ENCODE peak calls at places on chromosomes 12 and 14, in six cellular contexts. One of them, this sample, is unnamed.

GRCh38 chr14:62209287-62209899 is 447.2 kb downstream of the SNAPC1 start:
- DNase-seq in ELR: peak; percentile 85
- DNase-seq in ovary: no peak
- DNase-seq in stimulated activated CD8-positive, alpha-beta memory T cell treated with anti-CD3 and anti-CD28 coated beads, Interleukin-15, amount 100 ng/mL, for 4 hours: no peak
- DNase-seq in stomach: no peak
- DNase-seq in heart right ventricle: no peak
- DNase-seq in this sample: peak; percentile 95

GRCh38 chr12:128314611-128315010 is 47.6 kb downstream of the TMEM132C start:
- DNase-seq in ELR: no peak
- DNase-seq in ovary: no peak
- DNase-seq in stimulated activated CD8-positive, alpha-beta memory T cell treated with anti-CD3 and anti-CD28 coated beads, Interleukin-15, amount 100 ng/mL, for 4 hours: no peak
- DNase-seq in stomach: no peak
- DNase-seq in heart right ventricle: no peak
- DNase-seq in this sample: no peak

GRCh38 chr14:22478670-22479069 is 110.4 kb downstream of the DAD1 start:
- DNase-seq in ELR: no peak
- DNase-seq in ovary: peak; percentile 47
- DNase-seq in stimulated activated CD8-positive, alpha-beta memory T cell treated with anti-CD3 and anti-CD28 coated beads, Interleukin-15, amount 100 ng/mL, for 4 hours: no peak
- DNase-seq in stomach: no peak
- DNase-seq in heart right ventricle: peak; percentile 53
- DNase-seq in this sample: no peak

GRCh38 chr12:121391619-121392324 is 8.1 kb upstream of the RNF34 start:
- DNase-seq in ELR: peak; percentile 35
- DNase-seq in ovary: no peak
- DNase-seq in stimulated activated CD8-positive, alpha-beta memory T cell treated with anti-CD3 and anti-CD28 coated beads, Interleukin-15, amount 100 ng/mL, for 4 hours: no peak
- DNase-seq in stomach: peak; percentile 33
- DNase-seq in heart right ventricle: peak; percentile 14
- DNase-seq in this sample: no peak

GRCh38 chr12:63862187-63863107 is 17.9 kb downstream of the SRGAP1 start:
- DNase-seq in ELR: peak; percentile 29
- DNase-seq in ovary: no peak
- DNase-seq in stimulated activated CD8-positive, alpha-beta memory T cell treated with anti-CD3 and anti-CD28 coated beads, Interleukin-15, amount 100 ng/mL, for 4 hours: no peak
- DNase-seq in stomach: peak; percentile 62
- DNase-seq in heart right ventricle: peak; percentile 41
- DNase-seq in this sample: peak; percentile 25

GRCh38 chr12:31558521-31558920 is 32.4 kb downstream of the DENND5B start:
- DNase-seq in ELR: peak; percentile 63
- DNase-seq in ovary: no peak
- DNase-seq in stimulated activated CD8-positive, alpha-beta memory T cell treated with anti-CD3 and anti-CD28 coated beads, Interleukin-15, amount 100 ng/mL, for 4 hours: no peak
- DNase-seq in stomach: no peak
- DNase-seq in heart right ventricle: no peak
- DNase-seq in this sample: peak; percentile 37

GRCh38 chr12:25855716-25856115 is 102.8 kb upstream of the RASSF8 start:
- DNase-seq in ELR: no peak
- DNase-seq in ovary: no peak
- DNase-seq in stimulated activated CD8-positive, alpha-beta memory T cell treated with anti-CD3 and anti-CD28 coated beads, Interleukin-15, amount 100 ng/mL, for 4 hours: no peak
- DNase-seq in stomach: no peak
- DNase-seq in heart right ventricle: no peak
- DNase-seq in this sample: no peak

GRCh38 chr12:93954160-93955112 is 193.9 kb upstream of the PLXNC1 start:
- DNase-seq in ELR: no peak
- DNase-seq in ovary: no peak
- DNase-seq in stimulated activated CD8-positive, alpha-beta memory T cell treated with anti-CD3 and anti-CD28 coated beads, Interleukin-15, amount 100 ng/mL, for 4 hours: no peak
- DNase-seq in stomach: no peak
- DNase-seq in heart right ventricle: peak; percentile 28
- DNase-seq in this sample: no peak

GRCh38 chr12:122987086-122987951 is 6.8 kb downstream of the ARL6IP4 start:
- DNase-seq in ELR: no peak
- DNase-seq in ovary: no peak
- DNase-seq in stimulated activated CD8-positive, alpha-beta memory T cell treated with anti-CD3 and anti-CD28 coated beads, Interleukin-15, amount 100 ng/mL, for 4 hours: no peak
- DNase-seq in stomach: no peak
- DNase-seq in heart right ventricle: no peak
- DNase-seq in this sample: peak; percentile 7

GRCh38 chr12:58919271-58920101 is 818 bp downstream of the LRIG3 start:
- DNase-seq in ELR: peak; percentile 67
- DNase-seq in ovary: peak; percentile 63
- DNase-seq in stimulated activated CD8-positive, alpha-beta memory T cell treated with anti-CD3 and anti-CD28 coated beads, Interleukin-15, amount 100 ng/mL, for 4 hours: no peak
- DNase-seq in stomach: no peak
- DNase-seq in heart right ventricle: peak; percentile 26
- DNase-seq in this sample: peak; percentile 66

GRCh38 chr14:99654235-99655000 is 9.5 kb downstream of the HHIPL1 start:
- DNase-seq in ELR: peak; percentile 45
- DNase-seq in ovary: peak; percentile 61
- DNase-seq in stimulated activated CD8-positive, alpha-beta memory T cell treated with anti-CD3 and anti-CD28 coated beads, Interleukin-15, amount 100 ng/mL, for 4 hours: no peak
- DNase-seq in stomach: peak; percentile 71
- DNase-seq in heart right ventricle: peak; percentile 43
- DNase-seq in this sample: peak; percentile 29

GRCh38 chr14:101428409-101428808 is 132.9 kb upstream of the DIO3 start:
- DNase-seq in ELR: no peak
- DNase-seq in ovary: no peak
- DNase-seq in stimulated activated CD8-positive, alpha-beta memory T cell treated with anti-CD3 and anti-CD28 coated beads, Interleukin-15, amount 100 ng/mL, for 4 hours: no peak
- DNase-seq in stomach: no peak
- DNase-seq in heart right ventricle: no peak
- DNase-seq in this sample: no peak

GRCh38 chr12:2363836-2364565 is 311.2 kb downstream of the CACNA1C start:
- DNase-seq in ELR: no peak
- DNase-seq in ovary: no peak
- DNase-seq in stimulated activated CD8-positive, alpha-beta memory T cell treated with anti-CD3 and anti-CD28 coated beads, Interleukin-15, amount 100 ng/mL, for 4 hours: no peak
- DNase-seq in stomach: no peak
- DNase-seq in heart right ventricle: no peak
- DNase-seq in this sample: no peak

GRCh38 chr14:100608586-100609330 is 21.5 kb upstream of the BEGAIN start:
- DNase-seq in ELR: no peak
- DNase-seq in ovary: no peak
- DNase-seq in stimulated activated CD8-positive, alpha-beta memory T cell treated with anti-CD3 and anti-CD28 coated beads, Interleukin-15, amount 100 ng/mL, for 4 hours: no peak
- DNase-seq in stomach: no peak
- DNase-seq in heart right ventricle: no peak
- DNase-seq in this sample: no peak

GRCh38 chr14:60753264-60754126 is 18.9 kb downstream of the MNAT1 start:
- DNase-seq in ELR: no peak
- DNase-seq in ovary: no peak
- DNase-seq in stimulated activated CD8-positive, alpha-beta memory T cell treated with anti-CD3 and anti-CD28 coated beads, Interleukin-15, amount 100 ng/mL, for 4 hours: peak; percentile 35
- DNase-seq in stomach: no peak
- DNase-seq in heart right ventricle: no peak
- DNase-seq in this sample: no peak

GRCh38 chr12:19263666-19264065 is 134.1 kb downstream of the PLEKHA5 start:
- DNase-seq in ELR: no peak
- DNase-seq in ovary: no peak
- DNase-seq in stimulated activated CD8-positive, alpha-beta memory T cell treated with anti-CD3 and anti-CD28 coated beads, Interleukin-15, amount 100 ng/mL, for 4 hours: no peak
- DNase-seq in stomach: no peak
- DNase-seq in heart right ventricle: no peak
- DNase-seq in this sample: no peak

GRCh38 chr12:68406134-68406576 is 74.0 kb upstream of the MDM1 start:
- DNase-seq in ELR: peak; percentile 48
- DNase-seq in ovary: peak; percentile 90
- DNase-seq in stimulated activated CD8-positive, alpha-beta memory T cell treated with anti-CD3 and anti-CD28 coated beads, Interleukin-15, amount 100 ng/mL, for 4 hours: no peak
- DNase-seq in stomach: peak; percentile 88
- DNase-seq in heart right ventricle: peak; percentile 95
- DNase-seq in this sample: peak; percentile 79

GRCh38 chr12:23810327-23810902 is 139.1 kb downstream of the SOX5 start:
- DNase-seq in ELR: no peak
- DNase-seq in ovary: no peak
- DNase-seq in stimulated activated CD8-positive, alpha-beta memory T cell treated with anti-CD3 and anti-CD28 coated beads, Interleukin-15, amount 100 ng/mL, for 4 hours: no peak
- DNase-seq in stomach: no peak
- DNase-seq in heart right ventricle: no peak
- DNase-seq in this sample: no peak

GRCh38 chr12:49537709-49538601 is 875 bp upstream of the KCNH3 start:
- DNase-seq in ELR: peak; percentile 36
- DNase-seq in ovary: no peak
- DNase-seq in stimulated activated CD8-positive, alpha-beta memory T cell treated with anti-CD3 and anti-CD28 coated beads, Interleukin-15, amount 100 ng/mL, for 4 hours: no peak
- DNase-seq in stomach: peak; percentile 29
- DNase-seq in heart right ventricle: no peak
- DNase-seq in this sample: no peak

GRCh38 chr14:65117795-65118746 is 15.8 kb upstream of the MAX start:
- DNase-seq in ELR: no peak
- DNase-seq in ovary: no peak
- DNase-seq in stimulated activated CD8-positive, alpha-beta memory T cell treated with anti-CD3 and anti-CD28 coated beads, Interleukin-15, amount 100 ng/mL, for 4 hours: no peak
- DNase-seq in stomach: no peak
- DNase-seq in heart right ventricle: no peak
- DNase-seq in this sample: no peak

GRCh38 chr14:76917759-76918175 is 91.6 kb downstream of the LRRC74A start:
- DNase-seq in ELR: no peak
- DNase-seq in ovary: peak; percentile 47
- DNase-seq in stimulated activated CD8-positive, alpha-beta memory T cell treated with anti-CD3 and anti-CD28 coated beads, Interleukin-15, amount 100 ng/mL, for 4 hours: no peak
- DNase-seq in stomach: peak; percentile 65
- DNase-seq in heart right ventricle: peak; percentile 76
- DNase-seq in this sample: no peak

GRCh38 chr14:96060161-96060933 is 21.2 kb downstream of the C14orf132 start:
- DNase-seq in ELR: no peak
- DNase-seq in ovary: no peak
- DNase-seq in stimulated activated CD8-positive, alpha-beta memory T cell treated with anti-CD3 and anti-CD28 coated beads, Interleukin-15, amount 100 ng/mL, for 4 hours: no peak
- DNase-seq in stomach: no peak
- DNase-seq in heart right ventricle: no peak
- DNase-seq in this sample: no peak

GRCh38 chr12:94585624-94586023 is 64.7 kb downstream of the TMCC3 start:
- DNase-seq in ELR: no peak
- DNase-seq in ovary: no peak
- DNase-seq in stimulated activated CD8-positive, alpha-beta memory T cell treated with anti-CD3 and anti-CD28 coated beads, Interleukin-15, amount 100 ng/mL, for 4 hours: no peak
- DNase-seq in stomach: no peak
- DNase-seq in heart right ventricle: no peak
- DNase-seq in this sample: no peak

GRCh38 chr12:52907092-52907810 is 2.4 kb upstream of the KRT8 start:
- DNase-seq in ELR: no peak
- DNase-seq in ovary: peak; percentile 43
- DNase-seq in stimulated activated CD8-positive, alpha-beta memory T cell treated with anti-CD3 and anti-CD28 coated beads, Interleukin-15, amount 100 ng/mL, for 4 hours: no peak
- DNase-seq in stomach: peak; percentile 94
- DNase-seq in heart right ventricle: no peak
- DNase-seq in this sample: peak; percentile 64

GRCh38 chr12:30548203-30548602 is 147.5 kb downstream of the IPO8 start:
- DNase-seq in ELR: no peak
- DNase-seq in ovary: no peak
- DNase-seq in stimulated activated CD8-positive, alpha-beta memory T cell treated with anti-CD3 and anti-CD28 coated beads, Interleukin-15, amount 100 ng/mL, for 4 hours: no peak
- DNase-seq in stomach: no peak
- DNase-seq in heart right ventricle: no peak
- DNase-seq in this sample: no peak

GRCh38 chr14:70934084-70934483 is 26.8 kb downstream of the PCNX1 start:
- DNase-seq in ELR: no peak
- DNase-seq in ovary: no peak
- DNase-seq in stimulated activated CD8-positive, alpha-beta memory T cell treated with anti-CD3 and anti-CD28 coated beads, Interleukin-15, amount 100 ng/mL, for 4 hours: no peak
- DNase-seq in stomach: no peak
- DNase-seq in heart right ventricle: no peak
- DNase-seq in this sample: peak; percentile 41

GRCh38 chr12:32265920-32266319 is 133.4 kb upstream of the FGD4 start:
- DNase-seq in ELR: peak; percentile 27
- DNase-seq in ovary: no peak
- DNase-seq in stimulated activated CD8-positive, alpha-beta memory T cell treated with anti-CD3 and anti-CD28 coated beads, Interleukin-15, amount 100 ng/mL, for 4 hours: no peak
- DNase-seq in stomach: no peak
- DNase-seq in heart right ventricle: no peak
- DNase-seq in this sample: no peak

GRCh38 chr12:49345048-49345839 is 1.4 kb upstream of the DNAJC22 start:
- DNase-seq in ELR: peak; percentile 37
- DNase-seq in ovary: no peak
- DNase-seq in stimulated activated CD8-positive, alpha-beta memory T cell treated with anti-CD3 and anti-CD28 coated beads, Interleukin-15, amount 100 ng/mL, for 4 hours: no peak
- DNase-seq in stomach: peak; percentile 35
- DNase-seq in heart right ventricle: no peak
- DNase-seq in this sample: no peak

GRCh38 chr12:92553389-92553788 is 149.4 kb upstream of the PLEKHG7 start:
- DNase-seq in ELR: no peak
- DNase-seq in ovary: no peak
- DNase-seq in stimulated activated CD8-positive, alpha-beta memory T cell treated with anti-CD3 and anti-CD28 coated beads, Interleukin-15, amount 100 ng/mL, for 4 hours: no peak
- DNase-seq in stomach: peak; percentile 42
- DNase-seq in heart right ventricle: peak; percentile 74
- DNase-seq in this sample: peak; percentile 97

GRCh38 chr12:121388421-121388981 is 11.4 kb upstream of the RNF34 start:
- DNase-seq in ELR: peak; percentile 91
- DNase-seq in ovary: no peak
- DNase-seq in stimulated activated CD8-positive, alpha-beta memory T cell treated with anti-CD3 and anti-CD28 coated beads, Interleukin-15, amount 100 ng/mL, for 4 hours: no peak
- DNase-seq in stomach: no peak
- DNase-seq in heart right ventricle: no peak
- DNase-seq in this sample: peak; percentile 89

GRCh38 chr14:21103165-21103709 is 2.4 kb downstream of the TMEM253 start:
- DNase-seq in ELR: no peak
- DNase-seq in ovary: no peak
- DNase-seq in stimulated activated CD8-positive, alpha-beta memory T cell treated with anti-CD3 and anti-CD28 coated beads, Interleukin-15, amount 100 ng/mL, for 4 hours: no peak
- DNase-seq in stomach: no peak
- DNase-seq in heart right ventricle: no peak
- DNase-seq in this sample: no peak

GRCh38 chr14:33165144-33165925 is 226.7 kb downstream of the NPAS3 start:
- DNase-seq in ELR: peak; percentile 17
- DNase-seq in ovary: no peak
- DNase-seq in stimulated activated CD8-positive, alpha-beta memory T cell treated with anti-CD3 and anti-CD28 coated beads, Interleukin-15, amount 100 ng/mL, for 4 hours: no peak
- DNase-seq in stomach: no peak
- DNase-seq in heart right ventricle: no peak
- DNase-seq in this sample: peak; percentile 20

GRCh38 chr14:59321184-59321952 is 132.9 kb downstream of the DAAM1 start:
- DNase-seq in ELR: no peak
- DNase-seq in ovary: no peak
- DNase-seq in stimulated activated CD8-positive, alpha-beta memory T cell treated with anti-CD3 and anti-CD28 coated beads, Interleukin-15, amount 100 ng/mL, for 4 hours: no peak
- DNase-seq in stomach: no peak
- DNase-seq in heart right ventricle: no peak
- DNase-seq in this sample: peak; percentile 83

GRCh38 chr14:68157971-68158371 is 338.4 kb downstream of the RAD51B start:
- DNase-seq in ELR: no peak
- DNase-seq in ovary: no peak
- DNase-seq in stimulated activated CD8-positive, alpha-beta memory T cell treated with anti-CD3 and anti-CD28 coated beads, Interleukin-15, amount 100 ng/mL, for 4 hours: no peak
- DNase-seq in stomach: no peak
- DNase-seq in heart right ventricle: no peak
- DNase-seq in this sample: no peak

GRCh38 chr12:6367969-6368892 is 7.1 kb downstream of the SCNN1A start:
- DNase-seq in ELR: no peak
- DNase-seq in ovary: no peak
- DNase-seq in stimulated activated CD8-positive, alpha-beta memory T cell treated with anti-CD3 and anti-CD28 coated beads, Interleukin-15, amount 100 ng/mL, for 4 hours: no peak
- DNase-seq in stomach: no peak
- DNase-seq in heart right ventricle: no peak
- DNase-seq in this sample: no peak

GRCh38 chr14:20631821-20632389 is 9.6 kb downstream of the OR6S1 start:
- DNase-seq in ELR: peak; percentile 71
- DNase-seq in ovary: peak; percentile 84
- DNase-seq in stimulated activated CD8-positive, alpha-beta memory T cell treated with anti-CD3 and anti-CD28 coated beads, Interleukin-15, amount 100 ng/mL, for 4 hours: no peak
- DNase-seq in stomach: peak; percentile 69
- DNase-seq in heart right ventricle: peak; percentile 50
- DNase-seq in this sample: peak; percentile 50

GRCh38 chr12:109020136-109020535 is 732 bp downstream of the SVOP start:
- DNase-seq in ELR: no peak
- DNase-seq in ovary: no peak
- DNase-seq in stimulated activated CD8-positive, alpha-beta memory T cell treated with anti-CD3 and anti-CD28 coated beads, Interleukin-15, amount 100 ng/mL, for 4 hours: no peak
- DNase-seq in stomach: no peak
- DNase-seq in heart right ventricle: no peak
- DNase-seq in this sample: no peak